ENCODE peak calls at places on chromosome 12, in six cellular contexts. D, Q, E, T, O and M are unnamed samples.

GRCh38 chr12:123941000-123941399 is 31.6 kb downstream of the CCDC92 start:
- DNase-seq in D (no peak), Q (no peak), O (no peak), E (no peak), T (no peak), M (no peak)

GRCh38 chr12:19799216-19799615 is 359.9 kb downstream of the AEBP2 start:
- DNase-seq in E (peak), O (no peak), Q (no peak), D (no peak), T (no peak), M (no peak)

GRCh38 chr12:103301642-103302620 is 193.8 kb downstream of the C12orf42 start:
- DNase-seq in E (no peak), T (no peak), D (no peak), Q (no peak), O (no peak), M (no peak)

GRCh38 chr12:92784356-92784755 is 81.6 kb downstream of the PLEKHG7 start:
- DNase-seq in D (no peak), Q (no peak), T (no peak), O (no peak), E (peak), M (peak)

GRCh38 chr12:29039013-29039412 is 110.1 kb upstream of the FAR2 start:
- DNase-seq in T (no peak), E (peak), Q (no peak), D (no peak), O (no peak), M (peak)

GRCh38 chr12:132222808-132223173 is 78.5 kb downstream of the NOC4L start:
- DNase-seq in T (no peak), D (no peak), E (no peak), Q (no peak), O (no peak), M (no peak)

GRCh38 chr12:28966049-28966778 is 182.9 kb upstream of the FAR2 start:
- DNase-seq in T (peak), O (no peak), E (peak), Q (no peak), D (no peak), M (no peak)

GRCh38 chr12:19238520-19238919 is 109.0 kb downstream of the PLEKHA5 start:
- DNase-seq in O (no peak), Q (no peak), D (no peak), E (no peak), T (no peak), M (no peak)

GRCh38 chr12:14846042-14846587 is 2.8 kb upstream of the ART4 start:
- DNase-seq in Q (no peak), T (no peak), O (no peak), D (no peak), E (no peak), M (no peak)

GRCh38 chr12:2624543-2625266 is 170.1 kb upstream of the FKBP4 start:
- DNase-seq in O (no peak), D (no peak), E (peak), T (no peak), Q (peak), M (no peak)

GRCh38 chr12:60333461-60333860 is 737.6 kb downstream of the SLC16A7 start:
- DNase-seq in Q (no peak), T (no peak), D (no peak), E (peak), O (no peak), M (no peak)

GRCh38 chr12:109762071-109762672 is 48.5 kb downstream of the FAM222A start:
- DNase-seq in T (no peak), D (no peak), E (no peak), Q (no peak), O (no peak), M (no peak)

GRCh38 chr12:123050913-123051312 is 70.4 kb downstream of the ARL6IP4 start:
- DNase-seq in D (no peak), O (no peak), T (no peak), E (no peak), Q (no peak), M (no peak)

GRCh38 chr12:115620816-115621215 is 656.7 kb downstream of the MED13L start:
- DNase-seq in E (no peak), Q (no peak), T (no peak), D (no peak), O (no peak), M (peak)

GRCh38 chr12:5498081-5498480 is 66.2 kb downstream of the NTF3 start:
- DNase-seq in E (peak), T (no peak), D (no peak), Q (no peak), O (no peak), M (peak)

GRCh38 chr12:50218386-50218785 is 51.2 kb upstream of the CERS5 start:
- DNase-seq in D (no peak), Q (no peak), T (no peak), O (no peak), E (peak), M (peak)

GRCh38 chr12:30533518-30533917 is 162.2 kb downstream of the IPO8 start:
- DNase-seq in O (no peak), Q (no peak), D (no peak), T (no peak), E (peak), M (no peak)

GRCh38 chr12:59973515-59973914 is 377.7 kb downstream of the SLC16A7 start:
- DNase-seq in D (no peak), T (no peak), O (no peak), E (peak), Q (no peak), M (peak)

GRCh38 chr12:607541-608001 is 55.7 kb downstream of the NINJ2 start:
- DNase-seq in D (no peak), O (no peak), T (no peak), Q (no peak), E (no peak), M (no peak)

GRCh38 chr12:53659609-53660008 is 16.3 kb downstream of the ATP5MC2 start:
- DNase-seq in O (no peak), T (no peak), E (peak), D (no peak), Q (no peak), M (peak)

GRCh38 chr12:90679674-90680073 is 275.3 kb downstream of the CCER1 start:
- DNase-seq in E (no peak), D (no peak), O (no peak), T (no peak), Q (no peak), M (no peak)

GRCh38 chr12:110050927-110051326 is 2.6 kb upstream of the C12orf76 start:
- DNase-seq in E (no peak), T (no peak), Q (peak), O (no peak), D (no peak), M (no peak)

GRCh38 chr12:27422697-27423096 is 23.8 kb upstream of the SMCO2 start:
- DNase-seq in T (no peak), Q (no peak), O (no peak), D (no peak), E (no peak), M (no peak)

GRCh38 chr12:92108651-92109050 is 37.0 kb downstream of the BTG1 start:
- DNase-seq in E (peak), T (no peak), Q (no peak), D (no peak), O (no peak), M (peak)

GRCh38 chr12:121996050-121996944 is 25.4 kb upstream of the BCL7A start:
- DNase-seq in E (peak), Q (no peak), T (no peak), D (no peak), O (no peak), M (no peak)

GRCh38 chr12:119179335-119180021 is 747 bp downstream of the HSPB8 start:
- DNase-seq in O (no peak), Q (no peak), E (peak), T (no peak), D (peak), M (peak)

GRCh38 chr12:94689646-94690036 is 39.3 kb upstream of the TMCC3 start:
- DNase-seq in Q (no peak), O (no peak), T (no peak), E (no peak), D (no peak), M (peak)

GRCh38 chr12:115023898-115024297 is 339.9 kb upstream of the TBX3 start:
- DNase-seq in E (no peak), Q (no peak), D (no peak), O (no peak), T (no peak), M (peak)

GRCh38 chr12:27595231-27595642 is 71.2 kb downstream of the PPFIBP1 start:
- DNase-seq in E (peak), T (peak), O (no peak), D (no peak), Q (no peak), M (peak)

GRCh38 chr12:870378-870777 is 79.1 kb downstream of the RAD52 start:
- DNase-seq in E (no peak), Q (no peak), D (no peak), O (no peak), T (no peak), M (no peak)

GRCh38 chr12:12608557-12608957 is 3.1 kb upstream of the CREBL2 start:
- DNase-seq in D (peak), T (no peak), Q (peak), O (no peak), E (peak), M (no peak)
- TF ChIP-seq CTCF in D (peak), T (no peak), Q (peak), O (no peak), E (peak), M (no peak)

GRCh38 chr12:96412431-96412830 is 12.2 kb upstream of the CDK17 start:
- DNase-seq in D (no peak), O (no peak), T (no peak), Q (no peak), E (no peak), M (no peak)

GRCh38 chr12:96408993-96409392 is 8.8 kb upstream of the CDK17 start:
- DNase-seq in E (no peak), T (no peak), O (no peak), Q (no peak), D (no peak), M (no peak)

GRCh38 chr12:96404683-96405082 is 4.4 kb upstream of the CDK17 start:
- DNase-seq in O (no peak), D (no peak), Q (peak), E (peak), T (no peak), M (no peak)

GRCh38 chr12:96414637-96415036 is 14.4 kb upstream of the CDK17 start:
- DNase-seq in O (no peak), Q (no peak), D (no peak), T (no peak), E (no peak), M (no peak)

DNA sequence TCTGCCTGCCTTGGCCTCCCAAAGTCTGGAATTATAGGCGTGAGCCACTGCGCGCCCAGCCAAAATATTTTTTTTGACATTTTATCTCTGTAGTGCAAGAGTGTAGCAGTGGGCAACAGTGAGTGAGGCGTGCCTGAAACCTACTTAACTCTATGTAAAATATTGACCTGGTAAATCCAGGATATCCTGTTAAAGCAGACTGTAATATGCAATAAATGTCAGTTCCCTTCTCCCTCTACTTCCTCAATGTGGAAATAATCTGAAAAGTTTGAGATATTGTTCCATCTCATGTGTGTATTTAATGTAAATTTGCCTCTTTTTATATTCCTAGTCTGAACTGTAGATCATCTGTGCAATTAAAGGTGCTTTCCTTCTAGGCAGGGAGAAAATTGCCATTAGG is 9.5 kb upstream of the CDK17 start:
- DNase-seq in D (no peak), T (no peak), Q (no peak), E (no peak), O (no peak), M (no peak)
- TF ChIP-seq CTCF in D (no peak), T (no peak), Q (no peak), E (no peak), O (no peak), M (no peak)

DNA sequence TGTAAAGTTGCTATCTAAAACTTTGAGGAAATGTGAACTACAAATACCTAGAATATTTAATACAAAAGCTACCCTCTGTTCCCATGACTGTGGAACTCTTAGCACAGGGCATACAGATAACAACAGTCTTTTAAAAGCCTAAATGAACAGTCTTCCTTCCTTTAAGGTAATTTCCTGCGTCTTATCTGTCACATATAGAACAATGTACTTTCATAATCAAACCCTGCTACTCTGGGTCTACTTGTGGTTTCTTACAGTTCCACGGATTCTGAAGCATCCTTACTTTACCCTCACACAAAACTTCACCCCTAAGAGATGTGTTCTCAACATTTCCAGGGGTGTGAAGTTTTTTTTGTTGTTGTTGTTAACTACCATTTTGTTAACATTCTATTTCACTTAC is 5.1 kb downstream of the PKP2 start:
- DNase-seq in T (no peak), E (no peak), D (no peak), Q (no peak), O (no peak), M (no peak)
- TF ChIP-seq CTCF in T (no peak), E (no peak), D (no peak), Q (no peak), O (no peak), M (no peak)

GRCh38 chr12:71548906-71549305 is 109.3 kb downstream of the LGR5 start:
- DNase-seq in T (no peak), D (no peak), O (no peak), Q (no peak), E (no peak), M (no peak)

GRCh38 chr12:71552728-71553501 is 110.7 kb downstream of the ZFC3H1 start:
- DNase-seq in D (no peak), Q (no peak), O (no peak), E (no peak), T (no peak), M (no peak)

GRCh38 chr12:71546322-71546861 is 106.8 kb downstream of the LGR5 start:
- DNase-seq in D (no peak), O (no peak), E (no peak), T (no peak), Q (no peak), M (no peak)

GRCh38 chr12:71556471-71556870 is 107.2 kb downstream of the ZFC3H1 start:
- DNase-seq in O (no peak), E (no peak), T (no peak), D (no peak), Q (no peak), M (no peak)

GRCh38 chr12:71551529-71551928 is 111.9 kb downstream of the LGR5 start:
- DNase-seq in T (no peak), O (no peak), D (no peak), E (peak), Q (peak), M (peak)
- TF ChIP-seq CTCF in T (peak), O (no peak), D (peak), E (peak), Q (peak), M (peak)